ENCODE peak calls at places on chromosomes 2 and 18, in five cellular contexts. L is A549, G is HepG2, V is GM12878, T is K562. B is an unnamed sample.

GRCh38 chr2:219543596-219544358 is at the start of the genes CHPF and TMEM198:
- DNase-seq in L (peak), G (peak), V (peak), T (peak), B (peak)

GRCh38 chr18:64100136-64100922 is 48.6 kb downstream of the LINC00305 start:
- DNase-seq in L (no peak), G (no peak), V (peak), T (no peak), B (no peak)

GRCh38 chr2:239374896-239375277 is 25.9 kb downstream of the HDAC4 start:
- DNase-seq in L (no peak), G (no peak), V (no peak), T (no peak), B (no peak)

GRCh38 chr2:20062615-20063545 is 11.5 kb upstream of the LAPTM4A start:
- DNase-seq in L (no peak), G (no peak), V (no peak), T (no peak), B (no peak)

GRCh38 chr2:241853651-241854341 is 4.9 kb downstream of the PDCD1 start:
- DNase-seq in L (no peak), G (no peak), V (no peak), T (no peak), B (no peak)

GRCh38 chr2:71898375-71898774 is 249.3 kb downstream of the CYP26B1 start:
- DNase-seq in L (no peak), G (no peak), V (no peak), T (no peak), B (peak)

GRCh38 chr2:152622228-152622627 is 95.0 kb downstream of the PRPF40A start:
- DNase-seq in L (no peak), G (no peak), V (no peak), T (no peak), B (no peak)

GRCh38 chr2:100274076-100274475 is 48.2 kb downstream of the LONRF2 start:
- DNase-seq in L (no peak), G (no peak), V (no peak), T (no peak), B (no peak)

GRCh38 chr2:235698028-235698427 is 204.2 kb downstream of the AGAP1 start:
- DNase-seq in L (no peak), G (no peak), V (no peak), T (no peak), B (no peak)

GRCh38 chr2:197677483-197677882 is 2.1 kb upstream of the RFTN2 start:
- DNase-seq in L (no peak), G (no peak), V (no peak), T (no peak), B (no peak)

GRCh38 chr18:37322497-37323035 is 243.0 kb downstream of the CELF4 start:
- DNase-seq in L (peak), G (peak), V (no peak), T (peak), B (peak)

GRCh38 chr2:11777066-11777782 is 30.8 kb downstream of the LPIN1 start:
- DNase-seq in L (no peak), G (no peak), V (no peak), T (no peak), B (no peak)

DNA sequence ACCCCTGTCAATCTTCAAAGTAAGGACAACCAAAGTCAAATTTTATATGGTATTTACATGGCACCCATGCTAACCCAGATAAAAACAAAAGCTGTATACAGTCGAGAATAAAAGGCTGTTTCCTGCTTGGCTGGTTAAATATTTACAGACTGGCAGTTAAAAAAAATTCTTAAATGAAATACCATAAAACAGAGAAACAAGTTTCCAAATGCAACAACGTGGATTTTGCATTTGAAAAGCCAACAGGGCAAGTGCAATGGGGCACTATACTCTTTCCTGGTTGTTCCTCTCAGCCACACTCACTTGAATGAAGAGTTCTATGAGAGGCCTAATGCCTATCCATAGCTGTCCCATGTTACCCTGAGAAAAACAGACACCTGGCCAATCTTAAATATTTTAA is 6.1 kb upstream of the NR4A2 start:
- DNase-seq in L (no peak), G (no peak), V (no peak), T (no peak), B (no peak)
- TF ChIP-seq KDM1A in L (no peak), G (no peak), V (no peak), T (no peak), B (no peak)

DNA sequence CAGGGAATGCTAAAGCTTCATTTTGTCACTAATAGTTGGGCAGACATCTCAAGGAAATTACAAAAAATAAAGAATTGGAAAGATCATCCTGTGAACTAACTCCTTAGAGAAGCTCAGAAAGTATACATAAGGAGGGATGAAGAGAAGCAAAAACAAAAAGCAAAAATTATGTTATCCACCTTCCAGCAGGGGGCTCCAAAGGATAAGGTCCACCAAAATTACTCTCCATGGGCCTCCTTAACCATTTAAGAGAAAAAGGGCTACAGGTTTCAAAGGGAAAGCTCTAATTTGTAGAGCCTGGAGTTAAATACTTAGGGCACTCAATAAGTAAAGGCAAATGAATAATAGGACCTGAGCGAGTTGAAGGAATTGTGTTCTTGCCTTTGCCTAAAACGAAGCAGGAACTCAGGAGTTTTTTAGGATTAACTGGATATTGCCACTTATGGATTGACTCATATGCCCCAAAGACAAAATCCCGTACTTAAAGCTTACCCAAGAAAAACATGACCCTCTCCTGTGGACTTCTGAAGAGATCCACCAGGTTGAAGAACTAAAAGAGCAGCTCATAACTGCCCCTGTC is 1167.9 kb downstream of the DSC3 start:
- DNase-seq in L (no peak), G (peak), V (no peak), T (peak), B (no peak)
- TF ChIP-seq RFX5 in L (no peak), G (no peak), V (no peak), T (no peak), B (no peak)

DNA sequence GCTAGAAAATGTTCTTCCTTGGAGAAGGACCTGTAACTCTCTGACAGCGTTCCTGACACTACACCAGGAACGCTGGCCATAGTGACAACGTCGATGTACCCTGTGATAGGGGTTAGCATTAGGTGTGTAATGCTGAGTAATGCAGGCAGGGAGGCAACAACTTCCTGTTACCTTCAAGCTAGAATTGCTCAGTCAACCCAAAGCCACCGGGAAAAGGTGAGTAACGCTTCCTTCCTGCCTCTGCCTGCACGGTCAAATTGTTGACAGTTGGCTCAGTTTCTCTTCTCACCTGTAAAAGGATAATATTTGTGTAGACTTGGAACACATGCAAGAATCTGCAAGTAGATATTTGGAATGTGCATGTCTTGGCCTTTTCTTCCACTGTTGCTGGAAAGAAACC is 12.7 kb downstream of the FAM110C start:
- DNase-seq in L (no peak), G (peak), V (no peak), T (no peak), B (no peak)
- TF ChIP-seq KDM1A in L (no peak), G (no peak), V (no peak), T (no peak), B (no peak)

GRCh38 chr2:127532296-127532695 is 3.2 kb upstream of the MYO7B start:
- DNase-seq in L (no peak), G (no peak), V (no peak), T (no peak), B (no peak)
- TF ChIP-seq RFX5 in L (no peak), G (no peak), V (no peak), T (no peak), B (no peak)

GRCh38 chr2:102236132-102236531 is 49.3 kb downstream of the IL1RL2 start:
- DNase-seq in L (no peak), G (no peak), V (no peak), T (no peak), B (no peak)
- TF ChIP-seq KDM1A in L (no peak), G (no peak), V (no peak), T (no peak), B (no peak)

DNA sequence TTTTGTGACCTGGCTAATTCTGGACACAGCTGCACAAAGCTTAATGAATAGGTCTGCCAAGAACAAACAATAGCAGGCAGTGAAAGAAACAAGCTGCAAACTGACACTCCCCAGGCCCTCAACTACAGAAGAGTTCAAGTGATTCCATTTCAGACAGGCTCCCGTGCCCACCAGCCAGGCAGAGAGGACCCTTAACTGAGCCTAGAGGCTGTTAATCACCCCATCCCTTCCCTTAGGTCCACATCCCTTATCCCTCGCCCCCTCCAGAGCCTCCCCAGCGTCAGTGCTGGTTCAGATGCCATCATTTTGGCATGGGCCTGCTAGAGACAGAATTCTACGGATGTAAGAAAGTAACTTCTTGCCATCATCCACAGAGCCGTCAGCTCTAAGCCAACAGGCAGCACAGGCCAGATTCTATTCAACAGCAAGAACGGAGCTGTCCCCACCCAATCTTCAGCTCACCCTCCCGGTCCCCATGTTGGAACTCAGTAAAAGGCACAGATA is 7.2 kb downstream of the CYB5A start:
- DNase-seq in L (no peak), G (no peak), V (no peak), T (no peak), B (no peak)
- TF ChIP-seq RFX5 in L (no peak), G (no peak), V (no peak), T (no peak), B (no peak)

GRCh38 chr2:179936654-179937053 is 70.4 kb downstream of the CWC22 start:
- DNase-seq in L (no peak), G (peak), V (no peak), T (peak), B (peak)
- TF ChIP-seq KDM1A in L (no peak), G (no peak), V (no peak), T (no peak), B (no peak)

GRCh38 chr2:89833780-89834117 is 1142.3 kb downstream of the RPIA start:
- DNase-seq in L (no peak), G (no peak), V (no peak), T (no peak), B (no peak)

GRCh38 chr2:89834306-89834705 is 1142.8 kb downstream of the RPIA start:
- DNase-seq in L (no peak), G (no peak), V (no peak), T (no peak), B (no peak)

GRCh38 chr2:89841476-89841840 is 1150.0 kb downstream of the RPIA start:
- DNase-seq in L (no peak), G (no peak), V (no peak), T (peak), B (no peak)

GRCh38 chr2:89842180-89842908 is 1150.9 kb downstream of the RPIA start:
- DNase-seq in L (no peak), G (no peak), V (no peak), T (peak), B (no peak)

DNA sequence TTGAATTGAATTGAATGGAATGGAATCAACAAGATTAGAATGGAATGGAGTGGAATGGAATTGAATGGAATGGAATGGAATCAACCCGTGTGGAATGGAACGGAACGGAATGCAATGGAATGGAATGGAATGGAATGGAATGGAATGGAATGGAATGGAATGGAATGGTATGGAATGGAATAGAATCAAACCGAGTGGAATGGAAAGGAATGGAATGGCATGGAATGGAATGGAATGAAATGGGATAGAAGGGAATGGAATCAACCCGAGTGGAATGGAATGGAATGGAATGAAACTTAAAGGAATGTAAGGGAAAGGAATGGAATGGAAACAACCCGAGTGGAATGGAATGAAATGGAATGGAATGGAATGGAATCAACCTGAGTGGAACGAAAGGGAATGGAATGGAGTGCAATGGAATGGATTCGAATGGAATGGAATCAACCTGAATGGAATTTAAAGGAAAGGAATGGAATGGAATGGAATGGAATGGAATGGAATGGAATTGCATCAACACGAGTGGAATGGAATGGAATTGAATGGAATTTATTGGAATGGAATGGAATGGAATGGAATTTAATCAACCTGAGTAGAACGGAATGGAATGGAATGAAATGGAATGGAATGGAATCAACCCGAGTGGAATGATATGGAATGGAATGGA is 1146.6 kb downstream of the RPIA start:
- DNase-seq in L (no peak), G (no peak), V (no peak), T (no peak), B (no peak)
- TF ChIP-seq RFX5 in L (no peak), G (no peak), V (no peak), T (no peak), B (no peak)